ENCODE peak calls at places on chromosomes 7 and 10, in seven cellular contexts. A is HCT116, E is NB4, V is adrenal gland, U is prostate gland, K is body of pancreas, F is spleen. M is an unnamed sample.
A peak's percentile ranks its signal among the peaks of the same experiment; 100 is the strongest.

GRCh38 chr10:17838080-17838634 is 29.0 kb downstream of the MRC1 start:
- DNase-seq in E (no peak), F (no peak), V (no peak), U (no peak), K (no peak), A (no peak), M (no peak)

GRCh38 chr10:123559066-123559822 is 106.9 kb upstream of the GPR26 start:
- DNase-seq in V (peak; percentile 60), F (peak; percentile 90), K (peak; percentile 74), U (peak; percentile 48), A (peak; percentile 60), E (peak; percentile 76), M (peak; percentile 86)

GRCh38 chr10:111956841-111957240 is 226.7 kb downstream of the GPAM start:
- DNase-seq in K (no peak), E (no peak), F (no peak), A (no peak), U (no peak), V (no peak), M (no peak)

GRCh38 chr7:7956531-7957221 is 11.9 kb upstream of the GLCCI1 start:
- DNase-seq in U (no peak), E (no peak), A (no peak), V (no peak), F (no peak), K (no peak), M (no peak)

GRCh38 chr10:119428789-119429188 is 113.7 kb downstream of the RGS10 start:
- DNase-seq in A (no peak), E (no peak), U (no peak), F (no peak), V (no peak), K (no peak), M (no peak)

GRCh38 chr10:119726291-119727261 is 726 bp downstream of the INPP5F start:
- DNase-seq in F (no peak), V (no peak), K (no peak), U (peak; percentile 42), E (no peak), A (no peak), M (no peak)

GRCh38 chr7:101575168-101575567 is 53.9 kb downstream of the MYL10 start:
- DNase-seq in E (no peak), A (no peak), U (no peak), V (no peak), K (no peak), F (no peak), M (no peak)

GRCh38 chr10:25113231-25114035 is 61.4 kb upstream of the GPR158 start:
- DNase-seq in E (peak; percentile 60), A (peak; percentile 72), F (no peak), V (peak; percentile 71), K (peak; percentile 81), U (peak; percentile 71), M (peak; percentile 25)

GRCh38 chr10:71782221-71782916 is 9.0 kb upstream of the VSIR start:
- DNase-seq in U (no peak), A (no peak), K (no peak), V (no peak), F (peak; percentile 72), E (no peak), M (no peak)

GRCh38 chr7:134920026-134920758 is 66.1 kb upstream of the AGBL3 start:
- DNase-seq in U (no peak), V (no peak), E (no peak), K (no peak), A (no peak), F (no peak), M (no peak)

GRCh38 chr7:67738-68395 is 124.5 kb upstream of the FAM20C start:
- DNase-seq in V (no peak), F (peak; percentile 40), U (no peak), K (no peak), A (no peak), E (no peak), M (no peak)

GRCh38 chr10:80855348-80855971 is 317.8 kb downstream of the SH2D4B start:
- DNase-seq in F (peak; percentile 60), E (peak; percentile 61), V (no peak), K (no peak), A (no peak), U (no peak), M (peak; percentile 6)

GRCh38 chr7:22110227-22110839 is 164.6 kb upstream of the CDCA7L start:
- DNase-seq in E (peak; percentile 85), V (peak; percentile 66), K (peak; percentile 76), A (peak; percentile 74), U (peak; percentile 72), F (no peak), M (peak; percentile 39)

GRCh38 chr7:134686782-134687181 is 40.1 kb downstream of the BPGM start:
- DNase-seq in K (no peak), U (no peak), A (no peak), E (no peak), V (no peak), F (no peak), M (no peak)

GRCh38 chr7:17530741-17531417 is 232.4 kb downstream of the AHR start:
- DNase-seq in F (no peak), A (peak; percentile 26), U (no peak), V (no peak), K (no peak), E (peak; percentile 49), M (no peak)

GRCh38 chr10:93437000-93437945 is 44.9 kb downstream of the MYOF start:
- DNase-seq in K (peak; percentile 44), A (peak; percentile 86), E (peak; percentile 87), F (no peak), U (peak; percentile 84), V (peak; percentile 79), M (no peak)

GRCh38 chr10:59991661-59992060 is 85.3 kb upstream of the CCDC6 start:
- DNase-seq in A (peak; percentile 56), E (peak; percentile 72), U (peak; percentile 84), K (peak; percentile 39), V (peak; percentile 19), F (no peak), M (no peak)

GRCh38 chr10:13722747-13723657 is 136.2 kb downstream of the PRPF18 start:
- DNase-seq in V (no peak), U (no peak), E (no peak), F (peak; percentile 33), A (no peak), K (no peak), M (no peak)

GRCh38 chr7:85030893-85031292 is 156.0 kb downstream of the SEMA3D start:
- DNase-seq in F (no peak), K (no peak), A (peak; percentile 26), E (peak; percentile 37), U (no peak), V (no peak), M (no peak)

GRCh38 chr7:33258561-33258960 is 129.2 kb downstream of the BBS9 start:
- DNase-seq in V (no peak), U (no peak), A (no peak), E (no peak), F (no peak), K (no peak), M (no peak)

GRCh38 chr7:76259124-76260086 is 43.1 kb upstream of the HSPB1 start:
- DNase-seq in K (no peak), F (no peak), U (no peak), E (no peak), V (no peak), A (no peak), M (no peak)

GRCh38 chr7:122256036-122256805 is 48.3 kb downstream of the FEZF1 start:
- DNase-seq in A (no peak), E (no peak), V (no peak), U (no peak), F (no peak), K (no peak), M (no peak)

GRCh38 chr10:30254926-30255325 is 94.2 kb downstream of the MTPAP start:
- DNase-seq in F (no peak), E (no peak), V (no peak), A (no peak), U (no peak), K (no peak), M (no peak)

GRCh38 chr7:47351233-47352154 is 230.4 kb downstream of the TNS3 start:
- DNase-seq in F (peak; percentile 46), A (no peak), K (peak; percentile 9), E (peak; percentile 32), U (no peak), V (no peak), M (no peak)

DNA sequence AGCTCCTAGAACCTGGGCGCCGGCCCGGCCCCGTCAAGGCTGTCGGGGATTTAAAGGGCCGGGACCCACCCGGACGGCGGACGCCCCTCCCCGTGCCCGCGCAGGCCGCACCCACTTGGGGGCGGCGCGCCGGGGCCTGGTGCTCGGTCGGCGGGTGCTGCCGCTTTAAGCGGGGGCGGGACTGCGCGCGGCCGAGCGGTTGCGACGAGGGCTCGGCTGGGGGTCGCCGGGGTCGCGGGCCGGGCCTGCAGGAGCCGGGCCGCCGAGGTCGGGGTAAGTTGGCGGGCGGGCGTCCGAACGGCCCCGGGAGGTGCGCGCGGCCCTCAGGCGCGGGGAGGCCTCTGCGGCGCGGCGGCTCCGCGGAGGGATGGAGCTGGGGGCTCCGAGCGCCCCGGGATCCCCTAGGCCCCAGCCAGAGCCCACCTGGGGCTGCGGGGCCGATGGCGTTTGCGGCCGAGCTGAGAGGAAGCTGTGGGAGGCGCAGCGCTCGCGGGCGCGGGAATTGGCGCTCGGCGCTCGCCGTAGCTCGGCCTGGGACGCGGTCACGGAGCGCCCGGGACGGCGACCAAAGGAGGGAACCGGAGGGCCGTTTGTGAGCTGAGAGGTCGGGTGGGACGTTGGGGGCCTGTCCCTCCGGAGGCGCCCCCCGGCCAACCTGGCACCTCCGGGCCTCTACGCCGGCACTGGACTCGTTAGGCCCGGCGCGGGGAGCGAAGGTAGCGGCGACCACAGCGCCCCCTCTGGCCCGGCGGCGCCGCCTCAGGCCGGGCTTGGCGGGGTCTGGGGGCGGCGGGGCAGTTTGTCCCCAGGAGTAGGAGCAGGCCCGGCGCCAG is at the start of gene TRRAP:
- DNase-seq in F (peak; percentile 95), A (no peak), V (peak; percentile 58), K (peak; percentile 69), U (peak; percentile 41), E (peak; percentile 85), M (peak; percentile 76)
- TF ChIP-seq POLR2A in F (no peak), A (peak; percentile 20), V (no peak), K (peak; percentile 52), U (peak; percentile 34), E (peak; percentile 46), M (peak; percentile 72)

GRCh38 chr10:88392222-88392621 is 190.9 kb downstream of the RNLS start:
- DNase-seq in E (peak; percentile 16), A (no peak), K (no peak), U (no peak), V (no peak), F (no peak), M (no peak)
- TF ChIP-seq POLR2A in E (no peak), A (no peak), K (no peak), U (no peak), V (no peak), F (no peak), M (peak; percentile 43)

GRCh38 chr7:44735403-44736165 is 13.1 kb upstream of the ZMIZ2 start:
- DNase-seq in V (no peak), E (peak; percentile 70), U (no peak), A (peak; percentile 93), F (peak; percentile 10), K (no peak), M (no peak)
- TF ChIP-seq POLR2A in V (no peak), E (no peak), U (no peak), A (no peak), F (no peak), K (no peak), M (no peak)

DNA sequence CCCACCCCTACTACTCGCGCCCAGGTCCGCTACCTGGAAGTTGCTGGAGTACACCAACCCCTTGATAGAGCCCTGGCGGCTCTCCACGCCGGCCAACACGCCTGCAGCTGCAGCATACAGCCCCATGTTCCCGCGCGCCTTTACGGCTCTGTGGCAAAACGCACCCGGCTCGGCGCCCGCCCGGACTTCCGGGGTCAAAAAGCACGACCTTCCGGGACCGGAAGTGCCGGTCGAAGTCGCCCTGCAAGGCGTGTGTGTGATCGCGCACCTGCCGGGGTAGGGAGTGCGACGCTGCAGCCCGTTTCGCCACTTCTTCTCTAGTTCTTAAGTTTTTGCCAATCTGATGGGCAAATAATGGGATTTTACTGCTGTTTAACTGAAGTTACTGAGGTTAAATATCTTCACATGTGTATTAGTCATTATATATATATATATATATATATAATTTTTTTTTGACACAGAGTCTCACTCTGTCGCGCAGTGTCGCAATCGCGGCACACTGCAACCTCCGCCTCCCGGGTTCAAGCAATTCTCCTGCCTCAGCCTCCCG is at the start of gene NSUN5:
- DNase-seq in E (peak; percentile 97), A (peak; percentile 68), K (peak; percentile 93), V (peak; percentile 89), F (peak; percentile 98), U (peak; percentile 43), M (peak; percentile 92)
- TF ChIP-seq POLR2A in E (peak; percentile 96), A (peak; percentile 85), K (peak; percentile 68), V (no peak), F (no peak), U (no peak), M (peak; percentile 94)